ENCODE peak calls at places on chromosomes 12 and 14, in four cellular contexts. X, K, G and J are unnamed samples.

GRCh38 chr14:77022219-77022852 is 6.2 kb downstream of the IRF2BPL start:
- DNase-seq in G (no peak), X (no peak), K (no peak), J (no peak)

GRCh38 chr14:75711134-75711795 is 50.2 kb downstream of the TTLL5 start:
- DNase-seq in X (no peak), G (peak), K (peak), J (no peak)

GRCh38 chr12:6688543-6688999 is 604 bp downstream of the ZNF384 start:
- DNase-seq in X (no peak), K (no peak), G (peak), J (no peak)

GRCh38 chr14:41303506-41303905 is 303.2 kb upstream of the LRFN5 start:
- DNase-seq in X (no peak), K (no peak), G (no peak), J (no peak)

GRCh38 chr14:103730490-103731035 is 15.0 kb downstream of the ZFYVE21 start:
- DNase-seq in G (no peak), K (no peak), X (no peak), J (no peak)

GRCh38 chr12:127262658-127263057 is 1004.3 kb upstream of the TMEM132C start:
- DNase-seq in K (no peak), X (no peak), G (no peak), J (no peak)

GRCh38 chr14:60327447-60328331 is 78.7 kb downstream of the PPM1A start:
- DNase-seq in X (no peak), K (peak), G (peak), J (no peak)

GRCh38 chr12:112861284-112861683 is 45.5 kb upstream of the OAS1 start:
- DNase-seq in G (no peak), K (no peak), X (no peak), J (no peak)

GRCh38 chr14:75126121-75126544 is 715 bp downstream of the NEK9 start:
- DNase-seq in K (no peak), G (no peak), X (no peak), J (no peak)

GRCh38 chr14:51884086-51884927 is 23.9 kb downstream of the GNG2 start:
- DNase-seq in X (no peak), K (no peak), G (peak), J (no peak)

GRCh38 chr14:85528882-85529585 is 910 bp upstream of the FLRT2 start:
- DNase-seq in K (no peak), G (peak), X (peak), J (no peak)

GRCh38 chr12:2231956-2232355 is 179.2 kb downstream of the CACNA1C start:
- DNase-seq in X (no peak), K (no peak), G (peak), J (no peak)

GRCh38 chr14:61588419-61588901 is 106.9 kb upstream of the HIF1A start:
- DNase-seq in K (no peak), G (peak), X (no peak), J (no peak)

GRCh38 chr14:93114713-93115068 is 1.0 kb downstream of the ITPK1 start:
- DNase-seq in X (no peak), K (no peak), G (no peak), J (no peak)

GRCh38 chr12:109900752-109901580 is 892 bp downstream of the TCHP start:
- DNase-seq in K (peak), G (peak), X (no peak), J (no peak)

GRCh38 chr14:51004801-51005526 is 60.7 kb upstream of the PYGL start:
- DNase-seq in G (peak), X (no peak), K (no peak), J (no peak)

GRCh38 chr12:53862206-53862605 is 76.4 kb upstream of the HOXC13 start:
- DNase-seq in G (no peak), X (no peak), K (no peak), J (no peak)

GRCh38 chr14:88750945-88751344 is 41.8 kb downstream of the EML5 start:
- DNase-seq in X (no peak), K (no peak), G (no peak), J (no peak)

GRCh38 chr12:24307716-24308335 is 358.4 kb upstream of the SOX5 start:
- DNase-seq in X (no peak), G (no peak), K (no peak), J (no peak)